ENCODE peak calls at places on chromosomes 5 and 9, in eight cellular contexts. C is stomach, L is H1, Z is sigmoid colon, G is transverse colon, W is upper lobe of left lung, Q is HepG2, I is K562. S is an unnamed sample.

GRCh38 chr5:969421-969839 is 39.2 kb upstream of the NKD2 start:
- DNase-seq in C (no peak), L (no peak), Z (peak), G (no peak), W (no peak), Q (no peak), I (no peak), S (no peak)

GRCh38 chr5:148791334-148791667 is 35.1 kb upstream of the ADRB2 start:
- DNase-seq in C (no peak), L (no peak), Z (no peak), G (no peak), W (no peak), Q (no peak), I (no peak), S (no peak)

GRCh38 chr5:1035421-1036405 is 27.1 kb downstream of the NKD2 start:
- DNase-seq in C (no peak), L (no peak), Z (peak), G (no peak), W (no peak), Q (no peak), I (no peak), S (peak)

GRCh38 chr5:174935854-174936474 is 211.6 kb downstream of the MSX2 start:
- DNase-seq in C (peak), L (peak), Z (peak), G (peak), W (peak), Q (peak), I (peak), S (no peak)

GRCh38 chr9:136622538-136622948 is 40.2 kb upstream of the EGFL7 start:
- DNase-seq in C (no peak), L (no peak), Z (no peak), G (no peak), W (peak), Q (no peak), I (no peak), S (no peak)

GRCh38 chr5:173734716-173735115 is 118.3 kb upstream of the BOD1 start:
- DNase-seq in C (no peak), L (no peak), Z (no peak), G (no peak), W (no peak), Q (no peak), I (no peak), S (no peak)

GRCh38 chr5:39520232-39520572 is 95.4 kb upstream of the DAB2 start:
- DNase-seq in C (no peak), L (no peak), Z (no peak), G (no peak), W (no peak), Q (no peak), I (no peak), S (no peak)

GRCh38 chr9:136808075-136808780 is 480 bp downstream of the RABL6 start:
- DNase-seq in C (peak), L (no peak), Z (no peak), G (peak), W (peak), Q (no peak), I (peak), S (no peak)

GRCh38 chr5:98460536-98460935 is 312.9 kb upstream of the RGMB start:
- DNase-seq in C (no peak), L (no peak), Z (no peak), G (no peak), W (no peak), Q (no peak), I (no peak), S (no peak)

GRCh38 chr9:6667633-6668280 is 22.2 kb upstream of the GLDC start:
- DNase-seq in C (no peak), L (no peak), Z (no peak), G (no peak), W (no peak), Q (no peak), I (peak), S (no peak)

GRCh38 chr9:134545213-134546211 is 96.1 kb upstream of the COL5A1 start:
- DNase-seq in C (no peak), L (no peak), Z (peak), G (no peak), W (no peak), Q (no peak), I (no peak), S (no peak)

GRCh38 chr9:104606202-104606601 is 775 bp upstream of the OR13C2 start:
- DNase-seq in C (no peak), L (no peak), Z (no peak), G (no peak), W (no peak), Q (no peak), I (no peak), S (no peak)

GRCh38 chr5:149658299-149658698 is 71.8 kb upstream of the PPARGC1B start:
- DNase-seq in C (peak), L (no peak), Z (no peak), G (no peak), W (no peak), Q (no peak), I (no peak), S (no peak)

GRCh38 chr9:79403495-79403894 is 168.3 kb upstream of the TLE4 start:
- DNase-seq in C (no peak), L (no peak), Z (no peak), G (no peak), W (no peak), Q (no peak), I (no peak), S (no peak)

GRCh38 chr5:53173083-53173482 is 63.5 kb upstream of the MOCS2 start:
- DNase-seq in C (peak), L (no peak), Z (no peak), G (peak), W (no peak), Q (no peak), I (no peak), S (no peak)

GRCh38 chr5:125657936-125658335 is 765.3 kb upstream of the GRAMD2B start:
- DNase-seq in C (no peak), L (no peak), Z (no peak), G (no peak), W (no peak), Q (no peak), I (no peak), S (no peak)

GRCh38 chr9:112867275-112867991 is 23.2 kb downstream of the SLC46A2 start:
- DNase-seq in C (no peak), L (no peak), Z (no peak), G (peak), W (peak), Q (peak), I (peak), S (no peak)

GRCh38 chr9:83444110-83444509 is 94.1 kb downstream of the FRMD3 start:
- DNase-seq in C (no peak), L (no peak), Z (no peak), G (no peak), W (no peak), Q (no peak), I (no peak), S (no peak)

GRCh38 chr5:133205204-133205603 is 153.4 kb downstream of the HSPA4 start:
- DNase-seq in C (no peak), L (no peak), Z (no peak), G (no peak), W (no peak), Q (no peak), I (no peak), S (no peak)

GRCh38 chr5:14267166-14267838 is 124.2 kb downstream of the TRIO start:
- DNase-seq in C (no peak), L (no peak), Z (no peak), G (no peak), W (no peak), Q (peak), I (peak), S (no peak)

GRCh38 chr5:178433273-178433775 is 156.9 kb downstream of the COL23A1 start:
- DNase-seq in C (no peak), L (no peak), Z (peak), G (no peak), W (no peak), Q (no peak), I (no peak), S (no peak)

GRCh38 chr5:1666812-1667588 is 132.6 kb downstream of the MRPL36 start:
- DNase-seq in C (peak), L (no peak), Z (no peak), G (peak), W (no peak), Q (no peak), I (peak), S (no peak)

GRCh38 chr5:72252574-72253155 is 67.4 kb downstream of the MRPS27 start:
- DNase-seq in C (no peak), L (no peak), Z (no peak), G (no peak), W (no peak), Q (no peak), I (no peak), S (no peak)

GRCh38 chr9:6076856-6077255 is 61.4 kb upstream of the RANBP6 start:
- DNase-seq in C (no peak), L (no peak), Z (no peak), G (no peak), W (no peak), Q (no peak), I (no peak), S (no peak)

GRCh38 chr5:80254767-80255424 is 952 bp downstream of the SERINC5 start:
- DNase-seq in C (peak), L (no peak), Z (no peak), G (no peak), W (no peak), Q (no peak), I (no peak), S (no peak)

GRCh38 chr9:120619751-120620655 is 40.0 kb upstream of the CDK5RAP2 start:
- DNase-seq in C (peak), L (no peak), Z (no peak), G (peak), W (peak), Q (peak), I (peak), S (no peak)

GRCh38 chr5:148839960-148840359 is 13.5 kb downstream of the ADRB2 start:
- DNase-seq in C (no peak), L (no peak), Z (no peak), G (no peak), W (no peak), Q (no peak), I (no peak), S (no peak)

GRCh38 chr9:100105861-100106260 is 6.8 kb downstream of the INVS start:
- DNase-seq in C (no peak), L (no peak), Z (no peak), G (no peak), W (no peak), Q (no peak), I (no peak), S (no peak)

GRCh38 chr5:179409806-179410205 is 64.5 kb upstream of the ADAMTS2 start:
- DNase-seq in C (no peak), L (no peak), Z (no peak), G (no peak), W (no peak), Q (no peak), I (peak), S (peak)

GRCh38 chr9:108784128-108784490 is 71.7 kb downstream of the ACTL7B start:
- DNase-seq in C (no peak), L (no peak), Z (no peak), G (no peak), W (no peak), Q (no peak), I (no peak), S (no peak)

GRCh38 chr9:38622083-38622674 is 1.8 kb upstream of the ANKRD18A start:
- DNase-seq in C (no peak), L (no peak), Z (no peak), G (peak), W (peak), Q (peak), I (no peak), S (no peak)

GRCh38 chr5:135535420-135535819 is 344 bp downstream of the NEUROG1 start:
- DNase-seq in C (no peak), L (no peak), Z (no peak), G (no peak), W (no peak), Q (no peak), I (no peak), S (no peak)

GRCh38 chr5:168947212-168947868 is 353.6 kb downstream of the SLIT3 start:
- DNase-seq in C (peak), L (peak), Z (no peak), G (peak), W (peak), Q (peak), I (peak), S (no peak)

GRCh38 chr9:131395027-131395744 is 1.3 kb downstream of the PRRC2B start:
- DNase-seq in C (peak), L (no peak), Z (no peak), G (peak), W (peak), Q (no peak), I (peak), S (no peak)

GRCh38 chr5:34604119-34604675 is 51.9 kb upstream of the RAI14 start:
- DNase-seq in C (no peak), L (no peak), Z (no peak), G (no peak), W (no peak), Q (no peak), I (no peak), S (no peak)

GRCh38 chr9:80061096-80061495 is 489.3 kb downstream of the TLE4 start:
- DNase-seq in C (no peak), L (no peak), Z (no peak), G (no peak), W (no peak), Q (no peak), I (no peak), S (no peak)

GRCh38 chr5:110040178-110040577 is 350.5 kb downstream of the MAN2A1 start:
- DNase-seq in C (no peak), L (no peak), Z (no peak), G (no peak), W (no peak), Q (peak), I (no peak), S (no peak)

GRCh38 chr9:16986441-16987387 is 116.2 kb upstream of the BNC2 start:
- DNase-seq in C (no peak), L (no peak), Z (no peak), G (no peak), W (no peak), Q (no peak), I (no peak), S (no peak)

DNA sequence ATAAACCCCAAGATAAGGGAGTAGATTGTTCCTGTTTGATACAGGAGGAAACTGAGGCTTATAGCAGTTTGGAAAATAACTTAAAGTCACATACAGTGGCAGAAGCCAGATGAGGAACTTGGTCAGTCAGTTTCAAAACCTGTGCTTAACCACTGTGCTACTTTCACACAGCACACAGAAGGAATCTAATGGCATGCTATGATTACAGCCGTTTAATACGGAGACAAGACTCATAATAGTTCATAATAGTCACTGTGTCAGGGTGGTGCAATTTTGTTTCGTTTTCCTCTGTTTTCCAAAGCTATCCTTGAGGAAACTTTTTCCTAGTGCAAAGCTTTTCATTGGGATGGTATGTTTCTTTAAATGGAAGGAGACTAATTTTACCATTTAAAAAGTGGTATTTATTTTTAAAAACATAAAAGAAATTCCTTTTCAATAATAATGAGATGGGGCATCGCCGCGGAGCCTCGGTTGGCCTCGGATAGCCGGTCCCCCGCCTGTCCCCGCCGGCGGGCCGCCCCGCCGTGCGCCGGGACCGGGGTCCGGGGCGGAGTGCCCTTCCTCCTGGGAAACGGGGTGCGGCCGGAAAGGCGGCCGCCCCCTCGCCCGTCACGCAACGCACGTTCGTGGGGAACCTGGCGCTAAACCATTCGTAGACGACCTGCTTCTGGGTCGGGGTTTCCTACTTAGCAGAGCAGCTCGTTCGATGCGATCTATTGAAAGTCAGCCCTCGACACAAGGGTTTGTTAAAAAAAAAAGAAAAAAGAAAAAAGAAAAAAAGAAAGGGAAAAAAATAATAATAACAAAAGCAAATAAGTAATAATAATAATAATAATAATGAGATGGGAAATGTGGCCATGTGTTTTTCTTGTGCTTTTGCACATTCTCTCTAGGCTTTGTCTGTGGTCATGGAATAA is 112.6 kb downstream of the GCNT1 start:
- DNase-seq in C (no peak), L (no peak), Z (no peak), G (peak), W (no peak), Q (no peak), I (no peak), S (no peak)
- TF ChIP-seq POLR2AphosphoS5 in C (no peak), L (no peak), Z (no peak), G (no peak), W (no peak), Q (no peak), I (no peak), S (no peak)

GRCh38 chr5:151313357-151313756 is 9.8 kb upstream of the SLC36A3 start:
- DNase-seq in C (no peak), L (no peak), Z (no peak), G (no peak), W (no peak), Q (no peak), I (no peak), S (no peak)

GRCh38 chr5:151315998-151316597 is 12.5 kb upstream of the SLC36A3 start:
- DNase-seq in C (peak), L (no peak), Z (peak), G (peak), W (peak), Q (peak), I (peak), S (peak)

GRCh38 chr5:151320481-151320880 is 16.9 kb upstream of the SLC36A3 start:
- DNase-seq in C (no peak), L (no peak), Z (no peak), G (no peak), W (no peak), Q (no peak), I (no peak), S (no peak)

GRCh38 chr5:151319334-151319733 is 15.8 kb upstream of the SLC36A3 start:
- DNase-seq in C (no peak), L (no peak), Z (peak), G (peak), W (no peak), Q (no peak), I (no peak), S (no peak)
- TF ChIP-seq EP300 in C (no peak), L (no peak), Z (no peak), G (no peak), W (no peak), Q (no peak), I (no peak), S (no peak)

GRCh38 chr9:96082516-96083232 is 207.2 kb downstream of the ERCC6L2 start:
- DNase-seq in C (no peak), L (no peak), Z (no peak), G (no peak), W (no peak), Q (no peak), I (no peak), S (no peak)

GRCh38 chr9:96084289-96084688 is 208.8 kb downstream of the ERCC6L2 start:
- DNase-seq in C (no peak), L (no peak), Z (no peak), G (no peak), W (no peak), Q (no peak), I (no peak), S (peak)

GRCh38 chr9:96079816-96080215 is 204.3 kb downstream of the ERCC6L2 start:
- DNase-seq in C (no peak), L (no peak), Z (no peak), G (no peak), W (no peak), Q (no peak), I (no peak), S (no peak)

GRCh38 chr9:96078866-96079505 is 203.5 kb downstream of the ERCC6L2 start:
- DNase-seq in C (no peak), L (no peak), Z (no peak), G (no peak), W (no peak), Q (no peak), I (no peak), S (no peak)

GRCh38 chr9:96080364-96080763 is 204.9 kb downstream of the ERCC6L2 start:
- DNase-seq in C (peak), L (no peak), Z (peak), G (no peak), W (peak), Q (no peak), I (no peak), S (peak)
- TF ChIP-seq POLR2AphosphoS5 in C (no peak), L (no peak), Z (peak), G (peak), W (no peak), Q (no peak), I (no peak), S (no peak)

GRCh38 chr5:101675510-101675909 is 620.6 kb downstream of the SLCO4C1 start:
- DNase-seq in C (no peak), L (no peak), Z (no peak), G (no peak), W (no peak), Q (no peak), I (no peak), S (no peak)
- TF ChIP-seq EP300 in C (no peak), L (no peak), Z (no peak), G (no peak), W (no peak), Q (no peak), I (no peak), S (no peak)

DNA sequence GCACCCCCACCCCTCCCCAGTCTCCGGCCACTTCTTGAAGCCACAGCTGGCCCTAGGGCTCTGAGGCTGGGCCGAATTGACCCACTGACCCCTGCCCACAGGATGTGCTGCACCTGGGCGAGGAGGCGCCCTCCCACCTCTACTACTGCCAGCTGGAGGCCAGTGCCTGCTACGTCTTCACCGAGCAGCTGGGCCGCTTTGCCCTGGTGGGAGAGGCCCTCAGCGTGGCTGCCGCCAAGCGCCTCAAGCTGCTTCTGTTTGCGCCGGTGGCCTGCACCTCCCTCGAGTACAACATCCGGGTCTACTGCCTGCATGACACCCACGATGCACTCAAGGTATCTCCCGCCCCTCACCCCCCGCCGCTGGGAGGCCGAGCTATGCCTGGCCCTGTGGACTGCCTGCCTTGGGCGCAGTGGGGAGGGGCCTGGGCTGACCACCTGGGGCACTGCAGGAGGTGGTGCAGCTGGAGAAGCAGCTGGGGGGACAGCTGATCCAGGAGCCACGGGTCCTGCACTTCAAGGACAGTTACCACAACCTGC is 21.3 kb downstream of the HK3 start:
- DNase-seq in C (no peak), L (no peak), Z (no peak), G (no peak), W (no peak), Q (no peak), I (no peak), S (no peak)
- TF ChIP-seq POLR2AphosphoS5 in C (no peak), L (no peak), Z (no peak), G (no peak), W (no peak), Q (no peak), I (no peak), S (no peak)

GRCh38 chr9:13139641-13140171 is 139.8 kb downstream of the MPDZ start:
- DNase-seq in C (no peak), L (no peak), Z (no peak), G (no peak), W (no peak), Q (peak), I (no peak), S (no peak)
- TF ChIP-seq EP300 in C (no peak), L (no peak), Z (no peak), G (no peak), W (no peak), Q (no peak), I (no peak), S (no peak)

GRCh38 chr9:129904734-129905133 is 69.5 kb downstream of the USP20 start:
- DNase-seq in C (no peak), L (no peak), Z (no peak), G (no peak), W (no peak), Q (no peak), I (no peak), S (no peak)

GRCh38 chr9:129902735-129903134 is 67.5 kb downstream of the USP20 start:
- DNase-seq in C (no peak), L (no peak), Z (no peak), G (no peak), W (no peak), Q (no peak), I (no peak), S (no peak)

GRCh38 chr9:129910628-129911567 is 75.6 kb downstream of the USP20 start:
- DNase-seq in C (no peak), L (no peak), Z (no peak), G (no peak), W (peak), Q (no peak), I (peak), S (no peak)

GRCh38 chr9:129908846-129909245 is 73.6 kb downstream of the USP20 start:
- DNase-seq in C (no peak), L (no peak), Z (no peak), G (no peak), W (no peak), Q (no peak), I (no peak), S (no peak)

GRCh38 chr9:129907196-129907595 is 71.9 kb downstream of the USP20 start:
- DNase-seq in C (no peak), L (no peak), Z (no peak), G (no peak), W (no peak), Q (no peak), I (no peak), S (no peak)
- TF ChIP-seq POLR2AphosphoS5 in C (no peak), L (no peak), Z (no peak), G (no peak), W (no peak), Q (no peak), I (no peak), S (no peak)

S was measured in suprapubic skin.